ENCODE peak calls at places on chromosome 2, in five cellular contexts. Y is ACHN; B is NCI-H1105 treated with DMSO at 0.1 percent for 48 hours; P is bronchial epithelial cell; M is stimulated activated CD4-positive, alpha-beta T cell treated with anti-CD3 and anti-CD28 coated beads, Interleukin-15, amount 100 ng/mL, for 1 hour. T is an unnamed sample.

GRCh38 chr2:239225921-239226561 is 174.8 kb downstream of the HDAC4 start:
- DNase-seq in Y (no peak), B (no peak), P (no peak), M (no peak), T (no peak)

GRCh38 chr2:120908314-120908975 is 172.8 kb downstream of the GLI2 start:
- DNase-seq in Y (no peak), B (no peak), P (no peak), M (no peak), T (no peak)

GRCh38 chr2:168603439-168603961 is 147.4 kb downstream of the CERS6 start:
- DNase-seq in Y (no peak), B (no peak), P (no peak), M (no peak), T (no peak)

GRCh38 chr2:108927936-108928659 is 60.9 kb downstream of the EDAR start:
- DNase-seq in Y (peak), B (peak), P (peak), M (no peak), T (peak)

GRCh38 chr2:220835563-220835962 is 736.5 kb downstream of the EPHA4 start:
- DNase-seq in Y (no peak), B (no peak), P (peak), M (no peak), T (no peak)

GRCh38 chr2:59935005-59935404 is 618.4 kb downstream of the BCL11A start:
- DNase-seq in Y (no peak), B (no peak), P (peak), M (no peak), T (no peak)

GRCh38 chr2:23524261-23524706 is 139.3 kb downstream of the KLHL29 start:
- DNase-seq in Y (no peak), B (no peak), P (peak), M (no peak), T (peak)

GRCh38 chr2:130813722-130814121 is 23.0 kb upstream of the ARHGEF4 start:
- DNase-seq in Y (no peak), B (no peak), P (no peak), M (no peak), T (no peak)

GRCh38 chr2:164839914-164840457 is 1.6 kb downstream of the COBLL1 start:
- DNase-seq in Y (peak), B (peak), P (peak), M (no peak), T (peak)

GRCh38 chr2:116510117-116510671 is 1304.3 kb upstream of the DDX18 start:
- DNase-seq in Y (peak), B (peak), P (peak), M (no peak), T (no peak)

GRCh38 chr2:155643056-155643775 is 689.3 kb downstream of the NR4A2 start:
- DNase-seq in Y (no peak), B (no peak), P (no peak), M (no peak), T (no peak)

GRCh38 chr2:233501198-233502076 is 65.1 kb downstream of the USP40 start:
- DNase-seq in Y (peak), B (no peak), P (peak), M (no peak), T (peak)